ENCODE peak calls at places on chromosomes 11 and 22, in eight cellular contexts. M is Right ventricle myocardium superior; C is Ammon's horn; I is NCI-H1092; N is HCEC 1CT; Y is activated CD8-positive, alpha-beta memory T cell treated with anti-CD3 and anti-CD28 coated beads for 1 hour; A is mammary epithelial cell; T is C1 segment of cervical spinal cord. U is an unnamed sample.

GRCh38 chr11:36257351-36257750 is 31.9 kb downstream of the COMMD9 start:
- DNase-seq in M (no peak), C (no peak), I (no peak), N (peak), Y (no peak), A (no peak), T (no peak), U (no peak)

GRCh38 chr11:115616941-115617340 is 112.7 kb upstream of the CADM1 start:
- DNase-seq in M (peak), C (no peak), I (no peak), N (no peak), Y (no peak), A (no peak), T (no peak), U (no peak)

GRCh38 chr11:132785878-132786277 is 746.4 kb downstream of the OPCML start:
- DNase-seq in M (no peak), C (no peak), I (no peak), N (no peak), Y (no peak), A (no peak), T (no peak), U (no peak)

GRCh38 chr11:11028017-11028692 is 170.3 kb upstream of the ZBED5 start:
- DNase-seq in M (peak), C (peak), I (peak), N (peak), Y (peak), A (peak), T (no peak), U (peak)

GRCh38 chr22:23123804-23124254 is 18.0 kb downstream of the RSPH14 start:
- DNase-seq in M (no peak), C (no peak), I (no peak), N (no peak), Y (no peak), A (no peak), T (no peak), U (no peak)

GRCh38 chr22:17795661-17796548 is 21.6 kb upstream of the BID start:
- DNase-seq in M (no peak), C (no peak), I (no peak), N (no peak), Y (no peak), A (no peak), T (no peak), U (peak)

GRCh38 chr11:46236918-46237247 is 40.6 kb upstream of the CREB3L1 start:
- DNase-seq in M (no peak), C (no peak), I (no peak), N (no peak), Y (no peak), A (no peak), T (no peak), U (no peak)

GRCh38 chr11:446886-447285 is 3.2 kb upstream of the PTDSS2 start:
- DNase-seq in M (peak), C (no peak), I (no peak), N (no peak), Y (no peak), A (peak), T (no peak), U (no peak)

GRCh38 chr11:14270690-14271542 is 88.1 kb downstream of the RRAS2 start:
- DNase-seq in M (no peak), C (peak), I (no peak), N (no peak), Y (no peak), A (no peak), T (no peak), U (no peak)

GRCh38 chr11:35588627-35589026 is 29.6 kb upstream of the FJX1 start:
- DNase-seq in M (no peak), C (no peak), I (no peak), N (peak), Y (no peak), A (peak), T (no peak), U (no peak)

GRCh38 chr11:69002101-69002742 is 10.8 kb downstream of the MRGPRF start:
- DNase-seq in M (peak), C (no peak), I (no peak), N (peak), Y (no peak), A (no peak), T (no peak), U (peak)

GRCh38 chr11:73645972-73646631 is at the start of gene PLEKHB1:
- DNase-seq in M (no peak), C (no peak), I (no peak), N (no peak), Y (no peak), A (no peak), T (no peak), U (no peak)

GRCh38 chr11:19988598-19988997 is 171.7 kb downstream of the DBX1 start:
- DNase-seq in M (peak), C (peak), I (no peak), N (peak), Y (no peak), A (peak), T (peak), U (no peak)

GRCh38 chr11:19093976-19094375 is 23.0 kb upstream of the ZDHHC13 start:
- DNase-seq in M (no peak), C (no peak), I (no peak), N (peak), Y (no peak), A (peak), T (no peak), U (no peak)

GRCh38 chr22:42560781-42561180 is 7.0 kb downstream of the SERHL2 start:
- DNase-seq in M (peak), C (no peak), I (no peak), N (no peak), Y (no peak), A (no peak), T (no peak), U (no peak)

GRCh38 chr11:19705936-19706335 is 6.7 kb upstream of the NAV2 start:
- DNase-seq in M (no peak), C (no peak), I (no peak), N (no peak), Y (no peak), A (no peak), T (no peak), U (no peak)

GRCh38 chr11:32775908-32776307 is 18.6 kb downstream of the CCDC73 start:
- DNase-seq in M (no peak), C (no peak), I (no peak), N (no peak), Y (no peak), A (no peak), T (no peak), U (no peak)

GRCh38 chr22:17472886-17473285 is 90.4 kb upstream of the SLC25A18 start:
- DNase-seq in M (no peak), C (peak), I (no peak), N (no peak), Y (no peak), A (no peak), T (peak), U (no peak)

GRCh38 chr11:44597358-44598009 is 32.0 kb downstream of the CD82 start:
- DNase-seq in M (no peak), C (no peak), I (no peak), N (no peak), Y (no peak), A (no peak), T (no peak), U (no peak)

GRCh38 chr11:64918056-64918455 is 1.0 kb upstream of the ATG2A start:
- DNase-seq in M (peak), C (no peak), I (no peak), N (peak), Y (no peak), A (no peak), T (peak), U (no peak)

GRCh38 chr22:22060200-22061084 is 77.9 kb upstream of the TOP3B start:
- DNase-seq in M (peak), C (peak), I (no peak), N (peak), Y (peak), A (peak), T (peak), U (peak)

GRCh38 chr22:31891366-31892079 is 52.8 kb upstream of the YWHAH start:
- DNase-seq in M (no peak), C (no peak), I (no peak), N (peak), Y (no peak), A (no peak), T (no peak), U (no peak)